ENCODE peak calls at places on chromosomes 1 and 21, in four cellular contexts. O, D, N and K are unnamed samples.
A peak's percentile ranks its signal among the peaks of the same experiment; 100 is the strongest.

GRCh38 chr1:154445040-154445472 is 39.9 kb downstream of the IL6R start:
- DNase-seq in D (no peak), N (no peak), O (no peak), K (no peak)

GRCh38 chr1:111191496-111191895 is 8.9 kb downstream of the DENND2D start:
- DNase-seq in O (no peak), D (no peak), N (no peak), K (no peak)

GRCh38 chr1:44862829-44863406 is 19.9 kb upstream of the PTCH2 start:
- DNase-seq in D (no peak), N (no peak), O (no peak), K (no peak)

GRCh38 chr1:188706742-188707141 is 1770.9 kb downstream of the BRINP3 start:
- DNase-seq in N (no peak), O (no peak), D (no peak), K (no peak)

GRCh38 chr1:36085686-36086526 is 2.0 kb downstream of the TEKT2 start:
- DNase-seq in D (no peak), N (no peak), O (no peak), K (peak; percentile 54)

GRCh38 chr21:31873696-31874599 is 1.1 kb downstream of the HUNK start:
- DNase-seq in N (no peak), O (no peak), D (no peak), K (peak; percentile 46)

GRCh38 chr1:215600258-215600792 is 33.2 kb downstream of the KCTD3 start:
- DNase-seq in O (no peak), N (no peak), D (no peak), K (no peak)

GRCh38 chr1:86757272-86757984 is 53.1 kb downstream of the SH3GLB1 start:
- DNase-seq in N (no peak), D (peak; percentile 62), O (peak; percentile 81), K (no peak)

GRCh38 chr1:220363196-220363831 is 91.1 kb upstream of the RAB3GAP2 start:
- DNase-seq in O (no peak), N (no peak), D (no peak), K (no peak)

GRCh38 chr21:41894922-41895557 is 15.9 kb upstream of the PRDM15 start:
- DNase-seq in N (no peak), D (no peak), O (no peak), K (no peak)

GRCh38 chr1:7650801-7651200 is 120.3 kb upstream of the VAMP3 start:
- DNase-seq in D (no peak), O (no peak), N (no peak), K (peak; percentile 77)

GRCh38 chr1:61436016-61436415 is 288.9 kb downstream of the TM2D1 start:
- DNase-seq in D (no peak), O (no peak), N (no peak), K (no peak)

GRCh38 chr1:206489980-206490534 is 17.3 kb upstream of the RASSF5 start:
- DNase-seq in N (peak; percentile 82), D (peak; percentile 60), O (peak; percentile 90), K (peak; percentile 89)

DNA sequence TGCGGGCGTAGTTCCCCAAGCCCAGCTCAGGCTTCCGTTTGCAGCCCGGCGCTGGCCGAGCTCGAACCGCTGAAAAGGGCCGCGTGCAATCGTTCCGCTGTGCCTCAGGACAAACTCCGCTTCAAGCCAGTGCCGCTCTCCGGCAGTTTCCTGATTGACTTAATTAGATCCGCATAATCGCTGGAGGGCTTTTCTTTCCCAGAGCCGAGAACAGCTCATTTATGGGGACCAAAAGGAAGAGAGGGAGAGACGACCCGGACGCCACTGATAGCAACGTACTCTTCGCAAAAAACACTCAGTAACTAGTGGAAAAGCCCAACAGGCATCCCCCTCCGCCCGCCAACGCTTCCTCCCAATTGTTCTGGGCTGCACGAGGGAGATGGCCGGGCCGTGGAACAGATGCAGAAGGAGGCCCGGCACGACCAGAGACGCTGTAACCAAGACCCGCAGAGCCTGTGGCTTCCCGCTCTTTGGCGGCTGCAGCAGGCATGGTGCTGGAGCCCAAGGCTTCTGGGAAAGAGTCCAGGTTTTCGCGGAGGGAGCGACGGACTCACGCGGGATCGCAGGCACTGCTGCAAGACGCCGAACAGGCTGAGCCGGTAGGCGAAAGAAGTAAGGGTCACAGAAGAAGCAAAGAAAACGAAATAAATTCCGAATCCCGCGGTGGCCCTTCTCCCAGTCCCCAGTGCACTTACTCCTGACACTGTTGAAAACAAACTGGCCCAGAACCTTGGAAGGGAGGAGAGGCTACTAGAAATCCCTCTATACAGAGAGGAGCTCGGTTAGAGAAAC is 3.6 kb upstream of the FOXD2 start:
- DNase-seq in O (peak; percentile 76), N (peak; percentile 62), D (peak; percentile 61), K (peak; percentile 81)
- H3K4me1 ChIP-seq in O (peaks cover 41% of the 10 kb centered on the region), N (no peaks in the 10 kb centered on the region), D (peaks cover 6% of the 10 kb centered on the region), K (peaks cover 58% of the 10 kb centered on the region)

GRCh38 chr1:923131-923990 is at the start of gene SAMD11:
- DNase-seq in O (peak; percentile 93), N (peak; percentile 82), D (peak; percentile 39), K (peak; percentile 76)

GRCh38 chr1:923991-924618 is 382 bp downstream of the SAMD11 start:
- DNase-seq in N (no peak), O (no peak), D (no peak), K (no peak)

GRCh38 chr1:927234-927633 is 3.5 kb downstream of the SAMD11 start:
- DNase-seq in N (no peak), D (no peak), O (no peak), K (no peak)

GRCh38 chr1:925532-926421 is 2.1 kb downstream of the SAMD11 start:
- DNase-seq in N (no peak), D (no peak), O (no peak), K (no peak)

DNA sequence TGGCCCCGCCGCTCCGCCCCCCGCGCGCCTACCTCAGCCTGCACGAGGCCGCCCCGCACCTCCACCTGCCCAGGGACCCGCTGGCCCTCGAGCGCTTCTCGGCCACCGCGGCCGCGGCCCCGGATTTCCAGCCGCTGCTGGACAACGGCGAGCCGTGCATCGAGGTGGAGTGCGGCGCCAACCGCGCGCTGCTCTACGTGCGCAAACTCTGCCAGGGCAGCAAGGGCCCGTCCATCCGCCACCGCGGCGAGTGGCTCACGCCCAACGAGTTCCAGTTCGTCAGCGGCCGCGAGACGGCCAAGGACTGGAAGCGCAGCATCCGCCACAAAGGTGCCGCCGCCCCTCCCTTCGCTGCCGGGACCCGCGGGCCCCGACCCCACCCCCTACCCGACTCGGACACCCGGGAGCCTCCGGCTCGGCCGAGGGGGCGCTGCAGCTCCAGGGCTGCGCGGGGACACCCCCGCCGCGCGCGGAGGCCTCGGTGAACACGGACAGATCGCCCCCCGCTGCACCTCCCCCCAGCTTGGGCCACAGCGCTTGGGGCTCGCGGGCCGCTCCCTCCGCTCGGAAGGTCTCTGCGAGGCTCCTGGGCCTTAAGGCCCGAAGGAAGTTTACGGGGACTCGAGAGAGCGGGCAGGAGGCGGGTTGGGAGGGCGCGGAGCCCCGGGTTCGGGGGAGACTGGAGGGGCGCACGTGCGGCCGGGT is 1.0 kb downstream of the SAMD11 start:
- DNase-seq in N (no peak), O (no peak), D (no peak), K (no peak)
- TF ChIP-seq CTCF in N (no peak), O (no peak), D (no peak), K (no peak)

DNA sequence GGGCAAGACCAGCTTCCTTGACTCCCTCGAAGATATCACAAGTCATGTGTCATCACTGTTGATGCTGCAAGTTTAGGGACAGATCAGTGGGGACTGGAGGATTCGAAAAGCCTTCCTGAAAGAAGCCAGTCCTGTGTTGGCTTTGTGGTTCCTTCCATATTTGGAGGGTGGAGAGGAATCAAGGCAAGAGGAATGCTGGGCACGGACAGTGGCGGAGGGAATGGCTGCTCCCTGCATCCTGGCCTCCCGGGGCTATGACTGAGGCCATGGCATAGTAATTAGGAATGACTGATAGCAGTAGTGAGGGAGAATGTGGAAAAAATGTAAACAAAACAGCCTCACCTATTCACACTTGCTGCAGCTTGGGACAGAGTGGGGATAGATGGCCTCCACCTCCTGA is 36.4 kb downstream of the VANGL1 start:
- DNase-seq in O (no peak), D (no peak), N (no peak), K (no peak)
- H3K4me1 ChIP-seq in O (peaks cover 12% of the 10 kb centered on the region), D (no peaks in the 10 kb centered on the region), N (no peaks in the 10 kb centered on the region), K (no peaks in the 10 kb centered on the region)

GRCh38 chr21:34639250-34639649 is 24.3 kb upstream of the RCAN1 start:
- DNase-seq in N (no peak), D (no peak), O (no peak), K (no peak)
- TF ChIP-seq CTCF in N (no peak), D (no peak), O (no peak), K (no peak)

DNA sequence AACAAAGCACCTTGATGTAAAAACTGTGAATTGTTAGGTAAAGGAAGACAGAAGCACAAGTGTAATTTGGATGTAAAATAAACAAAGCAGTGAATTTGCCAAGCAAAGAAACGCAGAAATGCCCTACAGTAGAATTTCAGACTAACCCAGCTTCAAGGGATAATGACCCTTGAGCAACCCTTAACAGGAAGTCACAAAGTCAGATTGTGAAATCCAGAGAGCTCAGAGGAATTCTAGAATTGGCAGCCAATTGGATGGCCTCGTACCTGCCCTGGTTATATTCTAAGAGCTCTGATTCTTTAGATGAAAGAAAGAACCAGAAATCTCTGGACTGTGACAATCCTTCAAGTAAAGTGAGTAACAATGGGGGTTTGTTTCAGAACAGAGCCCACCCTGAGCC is 152.7 kb upstream of the CHRM3 start:
- DNase-seq in O (no peak), D (no peak), N (no peak), K (no peak)
- H3K4me1 ChIP-seq in O (no peaks in the 10 kb centered on the region), D (no peaks in the 10 kb centered on the region), N (no peaks in the 10 kb centered on the region), K (no peaks in the 10 kb centered on the region)

DNA sequence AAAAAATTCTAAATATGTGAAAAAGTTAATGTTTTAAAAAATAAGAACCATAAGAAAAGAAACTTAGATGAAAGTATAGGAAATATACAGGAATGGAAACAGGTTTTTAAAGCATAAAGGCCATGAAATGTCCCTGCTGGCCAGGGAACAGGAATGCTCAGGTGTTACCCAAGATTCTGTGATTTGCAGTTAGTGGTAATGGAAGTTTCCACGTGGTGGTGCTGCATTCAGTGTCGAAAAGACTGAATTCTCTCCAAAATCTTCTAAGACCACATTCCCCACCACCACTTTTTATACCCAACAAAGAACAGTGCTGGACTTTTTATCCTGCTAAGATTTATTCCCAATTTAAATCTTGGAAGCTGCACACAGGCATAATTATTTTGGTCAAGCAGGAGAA is 126.2 kb downstream of the PRRX1 start:
- DNase-seq in N (no peak), O (no peak), D (no peak), K (no peak)
- TF ChIP-seq CTCF in N (no peak), O (no peak), D (no peak), K (no peak)